ENCODE peak calls at places on chromosomes 11 and 22, in eight cellular contexts. F, X, V, N, U, I, S and G are unnamed samples.

GRCh38 chr22:27913162-27913741 is 5.8 kb downstream of the PITPNB start:
- ATAC-seq in S (peak; percentile 55), N (no peak), V (peak; percentile 92), I (no peak), F (peak; percentile 82), U (peak; percentile 84), X (no peak), G (no peak)

GRCh38 chr11:63564056-63564784 is 1.0 kb upstream of the PLAAT2 start:
- ATAC-seq in U (peak; percentile 5), F (no peak), N (peak; percentile 71), I (peak; percentile 41), S (peak; percentile 28), X (no peak), V (no peak), G (no peak)

GRCh38 chr11:61075891-61076290 is 26.4 kb upstream of the CD5 start:
- ATAC-seq in X (no peak), V (peak; percentile 77), S (no peak), I (no peak), N (no peak), F (no peak), U (no peak), G (peak; percentile 75)

GRCh38 chr11:73660497-73661034 is 14.2 kb downstream of the PLEKHB1 start:
- ATAC-seq in V (peak; percentile 21), I (peak; percentile 11), X (no peak), F (peak; percentile 5), S (peak; percentile 35), N (no peak), U (peak; percentile 13), G (peak; percentile 22)

GRCh38 chr22:28903719-28904118 is 20.3 kb downstream of the ZNRF3 start:
- ATAC-seq in S (no peak), I (no peak), V (peak; percentile 78), F (no peak), X (peak; percentile 65), U (peak; percentile 34), N (no peak), G (peak; percentile 30)

GRCh38 chr11:27381238-27381666 is 18.2 kb upstream of the CCDC34 start:
- ATAC-seq in U (peak; percentile 95), S (no peak), N (no peak), V (no peak), F (peak; percentile 98), X (no peak), I (no peak), G (no peak)

GRCh38 chr11:94558468-94558867 is 8.7 kb upstream of the PIWIL4 start:
- ATAC-seq in U (no peak), N (no peak), X (no peak), S (peak; percentile 49), F (no peak), I (no peak), V (no peak), G (no peak)

GRCh38 chr11:10696797-10697620 is 3.5 kb upstream of the IRAG1 start:
- ATAC-seq in V (peak; percentile 12), S (no peak), I (no peak), X (no peak), N (no peak), U (no peak), F (no peak), G (no peak)

GRCh38 chr11:47788181-47788580 is 21.0 kb upstream of the FNBP4 start:
- ATAC-seq in S (no peak), U (no peak), X (no peak), I (peak; percentile 64), F (no peak), N (peak; percentile 68), V (peak; percentile 58), G (no peak)

GRCh38 chr11:48106166-48106565 is 110.4 kb upstream of the OR4B1 start:
- ATAC-seq in S (peak; percentile 15), F (no peak), X (no peak), N (no peak), I (no peak), V (no peak), U (no peak), G (no peak)

GRCh38 chr22:46069518-46070214 is 80.7 kb upstream of the PPARA start:
- ATAC-seq in S (peak; percentile 49), V (peak; percentile 53), X (peak; percentile 62), N (no peak), U (peak; percentile 48), F (peak; percentile 59), I (no peak), G (peak; percentile 46)